ENCODE peak calls at places on chromosome 17, in six cellular contexts. G is GM06990; I is CD8-positive, alpha-beta T cell; A is HFFc6; R is fibroblast of pulmonary artery; U is stomach. O is an unnamed sample.
A peak's percentile ranks its signal among the peaks of the same experiment; 100 is the strongest.

GRCh38 chr17:35046740-35047283 is 16.7 kb downstream of the RFFL start:
- DNase-seq in I (peak; percentile 36), A (no peak), U (no peak), G (peak; percentile 50), R (peak; percentile 71), O (peak; percentile 86)

GRCh38 chr17:9875441-9875840 is 29.6 kb downstream of the RCVRN start:
- DNase-seq in U (no peak), R (peak; percentile 31), G (no peak), A (peak; percentile 39), I (no peak), O (peak; percentile 86)

GRCh38 chr17:6660765-6661463 is 9.4 kb downstream of the C17orf100 start:
- DNase-seq in U (no peak), A (no peak), G (peak; percentile 39), R (no peak), I (no peak), O (no peak)

GRCh38 chr17:55062921-55063320 is 94.4 kb downstream of the STXBP4 start:
- DNase-seq in I (no peak), G (no peak), R (peak; percentile 8), A (peak; percentile 52), U (no peak), O (peak; percentile 21)

GRCh38 chr17:29948460-29949185 is 7.2 kb downstream of the EFCAB5 start:
- DNase-seq in G (no peak), A (no peak), R (no peak), I (no peak), U (no peak), O (no peak)

GRCh38 chr17:6574689-6575595 is 18.6 kb upstream of the PITPNM3 start:
- DNase-seq in A (peak; percentile 71), U (peak; percentile 33), R (peak; percentile 65), G (peak; percentile 67), I (peak; percentile 17), O (peak; percentile 87)

GRCh38 chr17:19248149-19248922 is 11.2 kb downstream of the EPN2 start:
- DNase-seq in G (no peak), I (no peak), U (no peak), A (no peak), R (no peak), O (no peak)

GRCh38 chr17:79887451-79887991 is 48.3 kb upstream of the CBX4 start:
- DNase-seq in U (no peak), G (no peak), I (no peak), R (no peak), A (no peak), O (no peak)

GRCh38 chr17:8162997-8163977 is 539 bp upstream of the VAMP2 start:
- DNase-seq in G (peak; percentile 45), I (no peak), A (no peak), U (no peak), R (no peak), O (no peak)

GRCh38 chr17:37489197-37490001 is at the start of gene DUSP14:
- DNase-seq in G (peak; percentile 92), U (peak; percentile 82), R (peak; percentile 73), A (peak; percentile 65), I (peak; percentile 84), O (peak; percentile 67)

GRCh38 chr17:37488607-37489196 is 989 bp upstream of the DUSP14 start:
- DNase-seq in I (peak; percentile 38), A (peak; percentile 94), R (peak; percentile 90), U (peak; percentile 84), G (no peak), O (peak; percentile 98)

GRCh38 chr17:37490022-37490587 is 414 bp downstream of the DUSP14 start:
- DNase-seq in U (peak; percentile 63), A (peak; percentile 46), G (peak; percentile 79), R (peak; percentile 57), I (peak; percentile 62), O (peak; percentile 51)

GRCh38 chr17:37492167-37492566 is 2.5 kb downstream of the DUSP14 start:
- DNase-seq in U (no peak), R (no peak), A (no peak), G (no peak), I (no peak), O (no peak)

DNA sequence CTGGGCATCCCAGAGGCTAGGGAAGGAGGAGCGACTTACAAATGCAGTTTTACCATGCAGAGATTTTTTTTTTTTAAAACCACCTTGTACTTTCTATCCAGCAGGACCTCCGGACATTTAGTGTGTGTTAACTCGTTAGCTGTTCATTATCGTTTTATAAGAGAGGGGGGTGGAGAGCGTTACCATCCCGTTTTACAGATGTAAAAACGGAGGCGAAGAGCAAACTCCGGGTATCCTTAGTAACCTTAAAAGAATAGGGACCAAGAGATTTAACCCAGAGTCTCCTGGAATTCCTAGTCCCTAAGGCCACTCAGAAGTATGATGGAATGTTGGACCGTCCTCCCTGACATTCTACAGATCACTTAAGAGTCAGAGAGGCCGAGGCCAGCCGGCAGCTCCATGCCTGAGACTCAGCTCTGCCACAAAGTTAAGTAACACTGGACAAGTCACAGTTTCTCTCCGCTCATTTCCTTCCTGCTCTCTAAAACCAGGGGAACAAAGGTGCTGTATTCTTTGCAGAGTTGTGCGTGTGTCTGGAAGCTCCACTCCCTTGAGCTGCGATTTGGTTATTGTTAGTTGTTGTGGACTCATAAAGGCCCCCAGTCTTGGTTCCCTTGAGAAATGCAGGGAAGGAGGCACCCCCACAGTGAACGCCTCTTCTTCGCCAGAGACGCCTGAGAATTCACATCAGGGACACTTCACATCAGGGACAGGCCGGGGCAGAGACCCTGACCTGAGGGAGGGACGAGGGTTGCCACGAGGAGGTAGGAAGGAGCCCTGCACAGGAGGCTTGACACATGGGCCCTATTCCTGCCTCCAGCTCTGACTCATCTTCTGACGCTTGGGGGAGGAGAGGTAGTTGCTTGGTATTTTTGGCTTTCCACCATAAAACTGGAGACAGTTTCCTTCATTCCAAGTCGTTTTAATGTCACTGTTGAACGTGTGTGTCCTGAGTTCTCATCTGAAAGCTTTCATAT is 1.2 kb downstream of the DUSP14 start:
- DNase-seq in U (no peak), R (peak; percentile 88), A (peak; percentile 84), I (no peak), G (no peak), O (peak; percentile 92)
- TF ChIP-seq CTCF in U (no peak), R (no peak), A (no peak), I (no peak), G (no peak), O (no peak)

DNA sequence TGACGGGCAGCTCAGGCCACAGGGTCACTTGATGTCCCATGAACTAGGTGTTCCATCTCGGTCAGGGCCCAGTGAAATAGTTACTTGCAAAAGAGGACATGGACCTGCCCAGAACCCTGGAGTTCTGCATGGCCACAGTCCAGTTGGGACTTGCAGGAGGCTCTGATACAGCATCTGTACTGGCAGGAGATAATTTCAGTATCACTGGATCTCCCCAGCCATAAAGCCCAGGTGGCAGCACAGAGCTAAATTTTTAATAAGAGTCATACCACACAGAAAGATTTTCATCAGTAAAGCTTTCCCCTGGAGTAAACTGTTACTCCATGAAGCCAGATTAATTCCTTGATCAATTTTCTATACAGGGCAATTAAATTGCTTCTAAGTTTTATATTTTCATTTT is 18.0 kb upstream of the SLC16A5 start:
- DNase-seq in R (no peak), I (no peak), A (peak; percentile 55), U (peak; percentile 43), G (no peak), O (peak; percentile 36)
- TF ChIP-seq CTCF in R (peak; percentile 38), I (no peak), A (peak; percentile 69), U (no peak), G (peak; percentile 24), O (peak; percentile 41)

DNA sequence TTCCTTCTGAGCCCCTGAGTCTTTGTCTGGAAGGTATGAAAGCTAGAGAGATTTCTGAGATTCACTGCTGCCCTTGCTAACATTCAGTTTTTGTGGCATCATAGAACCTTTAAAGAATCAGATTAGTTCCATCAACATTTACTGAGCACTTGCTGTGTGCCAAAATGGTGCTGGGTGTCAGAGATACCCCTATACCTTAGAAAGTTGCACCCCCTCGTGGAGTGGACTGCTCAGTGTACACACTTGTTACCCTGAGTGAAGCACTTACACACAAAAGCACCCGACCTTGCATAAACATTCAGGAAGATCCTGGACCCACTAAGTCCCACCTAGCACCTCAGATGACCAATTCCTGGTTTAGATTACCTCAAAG is 229.9 kb upstream of the CCL2 start:
- DNase-seq in R (no peak), G (no peak), U (peak; percentile 29), I (no peak), A (no peak), O (no peak)
- TF ChIP-seq CTCF in R (no peak), G (peak; percentile 41), U (no peak), I (no peak), A (no peak), O (no peak)

GRCh38 chr17:28846231-28846630 is 3.6 kb upstream of the FAM222B start:
- DNase-seq in U (no peak), A (no peak), R (no peak), I (no peak), G (no peak), O (no peak)
- TF ChIP-seq CTCF in U (no peak), A (no peak), R (no peak), I (no peak), G (no peak), O (no peak)

DNA sequence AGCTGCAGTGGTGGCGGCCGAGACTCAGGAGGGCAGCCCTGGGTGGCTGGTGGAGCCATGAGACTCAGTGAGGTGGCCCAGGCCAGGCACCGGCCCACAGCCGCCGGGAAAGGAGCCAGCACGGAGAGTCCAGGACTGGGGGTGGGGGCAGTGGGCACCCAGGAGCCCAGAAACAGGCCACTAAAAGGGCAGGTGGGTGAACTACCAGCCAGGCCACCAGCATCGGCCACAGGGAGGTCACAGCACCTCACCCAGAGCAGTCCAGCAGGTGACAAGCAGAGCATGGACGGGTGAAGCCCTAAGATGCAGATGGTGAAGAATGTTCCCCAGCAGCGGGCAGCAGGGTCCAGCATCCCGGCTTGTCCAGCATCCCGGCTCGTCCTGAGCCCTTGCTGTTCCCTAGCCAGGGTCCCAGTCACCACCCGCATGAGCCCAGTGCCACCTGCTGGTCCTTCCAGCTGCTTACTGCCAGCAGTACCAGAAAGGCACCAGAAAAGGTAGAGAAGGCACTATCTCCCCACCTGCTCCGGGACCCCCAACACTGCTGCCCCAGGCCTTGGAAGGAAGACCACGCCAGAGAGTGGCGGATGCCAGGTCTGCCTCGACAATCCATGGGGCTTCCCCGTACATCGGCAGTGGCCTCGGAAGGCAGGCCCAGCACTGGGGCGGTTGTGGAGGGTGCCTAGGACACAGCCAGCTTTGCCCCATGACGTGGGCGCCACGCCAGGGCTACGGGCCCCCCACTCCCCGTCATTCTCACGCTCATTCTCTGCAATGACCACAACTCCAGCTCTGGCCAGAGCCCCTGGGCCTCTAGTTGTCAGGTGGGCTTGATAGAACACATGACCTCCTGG is 1.6 kb downstream of the CENPX start:
- DNase-seq in R (peak; percentile 83), A (peak; percentile 79), I (peak; percentile 34), U (peak; percentile 81), G (peak; percentile 58), O (peak; percentile 76)
- TF ChIP-seq CTCF in R (peak; percentile 85), A (peak; percentile 87), I (peak; percentile 61), U (peak; percentile 51), G (peak; percentile 73), O (peak; percentile 66)

DNA sequence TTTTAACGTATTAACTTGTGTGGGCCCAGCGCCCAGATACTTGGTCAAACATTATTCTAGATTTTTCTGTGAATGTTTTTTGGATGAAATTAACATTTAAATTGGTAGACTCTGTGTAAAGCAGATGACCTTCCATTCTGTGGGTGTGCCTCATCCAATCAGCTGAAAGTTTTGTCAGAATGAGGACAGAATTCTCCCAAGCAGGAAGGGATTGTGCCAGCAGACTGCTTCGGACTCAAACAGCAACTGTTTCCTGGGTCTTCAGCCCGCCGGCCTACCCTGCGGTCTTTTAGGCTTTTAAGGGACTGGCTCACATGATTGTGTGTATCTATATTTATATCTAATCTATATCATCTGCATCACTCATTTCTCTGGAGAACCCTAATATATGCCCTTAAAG is 115.2 kb downstream of the USP22 start:
- DNase-seq in I (no peak), A (no peak), G (no peak), R (no peak), U (no peak), O (no peak)
- TF ChIP-seq CTCF in I (no peak), A (no peak), G (no peak), R (no peak), U (no peak), O (no peak)

O was measured in fibroblast of mammary gland.